ENCODE peak calls at places on chromosome 21, in ten cellular contexts. L, P, U, B, R, O, E, X, I and G are unnamed samples.

GRCh38 chr21:33290441-33290840 is 24.3 kb downstream of the IL10RB start:
- DNase-seq in P (no peak), E (no peak), X (no peak), R (no peak), U (no peak), I (no peak), L (no peak), O (no peak), B (no peak), G (no peak)

GRCh38 chr21:37186983-37187382 is 80.2 kb downstream of the VPS26C start:
- DNase-seq in I (no peak), L (no peak), X (no peak), O (no peak), R (no peak), E (no peak), P (no peak), B (no peak), U (no peak), G (no peak)

GRCh38 chr21:31974454-31974985 is 101.7 kb downstream of the HUNK start:
- DNase-seq in L (no peak), P (no peak), E (no peak), I (no peak), X (no peak), U (no peak), O (no peak), B (no peak), R (no peak), G (no peak)

GRCh38 chr21:20783611-20784010 is 214.6 kb upstream of the NCAM2 start:
- DNase-seq in P (no peak), B (no peak), I (no peak), L (peak; percentile 2), X (no peak), E (no peak), R (no peak), O (no peak), U (no peak), G (no peak)

GRCh38 chr21:37829043-37829442 is 87.2 kb downstream of the KCNJ6 start:
- DNase-seq in P (no peak), I (no peak), O (no peak), L (no peak), E (no peak), R (no peak), X (no peak), U (no peak), B (no peak), G (no peak)

GRCh38 chr21:32819702-32820101 is 48.1 kb upstream of the PAXBP1 start:
- DNase-seq in E (peak; percentile 98), O (peak; percentile 62), R (peak; percentile 49), X (no peak), P (no peak), L (peak; percentile 94), U (no peak), I (no peak), B (peak; percentile 96), G (peak; percentile 42)

GRCh38 chr21:25759573-25759972 is 24.8 kb downstream of the GABPA start:
- DNase-seq in U (no peak), O (no peak), P (no peak), R (no peak), L (peak; percentile 68), B (peak; percentile 21), I (no peak), X (no peak), E (peak; percentile 53), G (no peak)

GRCh38 chr21:26743524-26743923 is 101.7 kb downstream of the ADAMTS1 start:
- DNase-seq in U (no peak), O (no peak), L (no peak), P (no peak), I (no peak), E (no peak), B (no peak), R (no peak), X (no peak), G (no peak)

GRCh38 chr21:18951291-18952038 is 547.9 kb upstream of the TMPRSS15 start:
- DNase-seq in E (no peak), X (no peak), I (no peak), P (no peak), B (no peak), O (peak; percentile 12), U (no peak), L (peak; percentile 0), R (no peak), G (no peak)
- TF ChIP-seq CTCF in E (no peak), X (peak; percentile 34), I (peak; percentile 53), P (peak; percentile 49), B (no peak), O (peak; percentile 52), U (no peak), L (no peak), R (no peak), G (no peak)

DNA sequence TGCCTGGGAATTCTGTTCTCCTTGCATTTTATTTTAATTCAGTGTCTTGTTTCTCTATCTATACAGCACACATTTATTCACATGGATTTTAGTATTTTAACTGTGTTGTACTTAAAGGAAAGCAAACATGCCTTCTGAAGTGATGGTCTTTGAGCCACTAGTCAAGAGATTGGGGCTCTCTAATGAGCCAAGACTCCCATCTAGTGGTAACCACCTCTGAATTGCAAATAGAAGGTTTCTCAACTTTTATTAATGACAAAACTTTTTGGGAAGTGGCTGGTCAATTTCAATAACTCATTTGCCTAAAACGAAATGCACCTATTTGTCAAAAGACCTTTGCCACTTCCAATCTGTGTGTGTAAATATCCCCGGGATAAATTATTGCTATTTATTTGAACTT is 199.6 kb downstream of the LTN1 start:
- DNase-seq in E (peak; percentile 88), X (no peak), U (no peak), B (peak; percentile 86), R (no peak), L (peak; percentile 74), O (peak; percentile 33), I (no peak), P (no peak), G (no peak)
- TF ChIP-seq CTCF in E (peak; percentile 68), X (peak; percentile 36), U (peak; percentile 71), B (peak; percentile 66), R (no peak), L (peak; percentile 59), O (peak; percentile 42), I (no peak), P (peak; percentile 34), G (no peak)

GRCh38 chr21:43355925-43356289 is 71.0 kb downstream of the SIK1 start:
- DNase-seq in X (no peak), O (no peak), B (no peak), E (no peak), I (peak; percentile 29), L (no peak), U (no peak), R (no peak), P (no peak), G (no peak)
- TF ChIP-seq CTCF in X (no peak), O (no peak), B (no peak), E (no peak), I (no peak), L (no peak), U (no peak), R (no peak), P (no peak), G (no peak)

DNA sequence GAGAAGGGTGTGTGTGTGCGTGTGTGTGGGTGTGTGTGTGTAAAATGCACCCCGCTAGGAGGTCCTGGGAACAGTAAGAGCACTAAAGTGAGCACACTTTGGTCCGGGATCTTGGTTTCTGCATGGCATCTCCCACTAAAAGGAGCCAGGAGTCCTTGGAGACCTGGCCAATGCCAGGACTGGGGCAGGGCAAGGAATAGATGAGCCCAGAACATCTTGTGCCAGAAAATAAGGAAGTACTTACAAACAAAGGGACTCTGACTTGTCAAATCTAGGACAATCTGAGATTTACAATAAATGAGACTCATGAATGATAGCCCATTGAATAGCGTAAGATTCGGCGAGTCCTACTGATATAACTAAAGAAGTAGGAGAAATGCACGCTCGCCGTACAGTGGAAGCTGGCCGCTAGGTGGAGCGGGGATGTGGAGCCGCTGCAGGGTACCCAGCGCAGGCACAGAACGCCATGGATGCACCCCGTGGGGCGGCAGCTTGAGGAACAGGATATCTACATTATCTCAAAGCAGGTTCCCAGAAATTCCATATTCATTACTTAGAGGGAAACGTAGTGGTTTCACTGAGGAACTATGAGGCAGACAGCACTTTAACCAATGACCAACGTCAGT is 7.1 kb downstream of the SLC37A1 start:
- DNase-seq in B (no peak), E (no peak), P (no peak), U (no peak), L (peak; percentile 21), I (no peak), O (no peak), R (no peak), X (no peak), G (no peak)
- TF ChIP-seq CTCF in B (no peak), E (peak; percentile 31), P (no peak), U (no peak), L (peak; percentile 46), I (no peak), O (peak; percentile 66), R (no peak), X (no peak), G (no peak)

GRCh38 chr21:41802185-41802584 is 35.3 kb upstream of the RIPK4 start:
- DNase-seq in R (no peak), U (no peak), B (no peak), L (no peak), I (no peak), X (no peak), O (peak; percentile 3), E (no peak), P (no peak), G (no peak)
- TF ChIP-seq CTCF in R (no peak), U (no peak), B (no peak), L (no peak), I (no peak), X (no peak), O (no peak), E (no peak), P (no peak), G (no peak)

GRCh38 chr21:35256468-35256988 is 207.4 kb upstream of the RUNX1 start:
- DNase-seq in R (peak; percentile 50), I (peak; percentile 86), P (peak; percentile 89), O (peak; percentile 99), B (peak; percentile 99), L (peak; percentile 99), E (peak; percentile 100), U (no peak), X (peak; percentile 87), G (peak; percentile 74)
- TF ChIP-seq CTCF in R (no peak), I (no peak), P (no peak), O (no peak), B (no peak), L (peak; percentile 12), E (peak; percentile 13), U (no peak), X (no peak), G (no peak)

DNA sequence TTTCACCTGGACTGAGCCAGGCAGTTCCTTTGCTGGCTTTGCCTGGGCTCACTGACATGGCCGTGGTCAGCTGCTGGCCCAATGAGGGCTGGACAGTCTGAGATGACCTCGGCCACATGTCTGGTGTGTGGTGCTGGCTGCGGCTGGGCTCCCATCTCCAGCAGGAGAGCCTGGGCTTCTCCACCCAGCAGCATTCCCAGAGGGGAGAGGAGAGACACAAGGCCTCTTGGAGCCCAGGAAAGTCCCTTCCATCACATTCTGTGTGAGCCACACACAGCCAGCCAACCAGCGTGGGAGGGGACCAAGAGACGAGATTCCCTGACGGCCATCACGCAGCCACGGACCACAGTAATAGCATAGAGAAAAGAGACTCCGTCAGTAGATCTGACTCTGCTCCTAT is 21.1 kb upstream of the SUMO3 start:
- DNase-seq in R (no peak), B (no peak), O (no peak), E (no peak), P (no peak), I (no peak), U (no peak), L (no peak), X (no peak), G (no peak)
- TF ChIP-seq CTCF in R (no peak), B (no peak), O (no peak), E (no peak), P (no peak), I (no peak), U (no peak), L (no peak), X (no peak), G (no peak)